ENCODE peak calls at places on chromosome 16, in seven cellular contexts. K, L, D, Q, C, B and V are unnamed samples.

GRCh38 chr16:86498155-86498651 is 12.1 kb upstream of the FOXF1 start:
- DNase-seq in K (no peak), B (no peak), Q (no peak), L (no peak), D (no peak), C (no peak), V (no peak)

GRCh38 chr16:46762583-46762982 is 14.4 kb upstream of the MYLK3 start:
- DNase-seq in B (no peak), K (no peak), C (no peak), Q (no peak), L (no peak), D (no peak), V (no peak)

GRCh38 chr16:75096730-75097129 is 19.9 kb downstream of the LDHD start:
- DNase-seq in D (no peak), B (no peak), C (no peak), L (no peak), K (no peak), Q (no peak), V (no peak)

GRCh38 chr16:31216552-31217530 is at the start of gene PYDC1:
- DNase-seq in B (no peak), Q (no peak), D (no peak), K (no peak), L (no peak), C (no peak), V (no peak)

GRCh38 chr16:3158498-3159314 is 23.9 kb downstream of the ZNF213 start:
- DNase-seq in C (peak), K (peak), Q (peak), B (peak), L (peak), D (peak), V (peak)

GRCh38 chr16:48232459-48233040 is 11.6 kb upstream of the LONP2 start:
- DNase-seq in B (no peak), C (peak), Q (no peak), L (no peak), K (no peak), D (no peak), V (no peak)

GRCh38 chr16:61313931-61314330 is 722.3 kb downstream of the CDH8 start:
- DNase-seq in C (no peak), Q (no peak), D (no peak), L (peak), B (no peak), K (no peak), V (no peak)

GRCh38 chr16:10964891-10965326 is 20.5 kb downstream of the CLEC16A start:
- DNase-seq in D (no peak), K (no peak), C (peak), B (no peak), Q (no peak), L (no peak), V (no peak)

GRCh38 chr16:17377360-17378324 is 93.1 kb downstream of the XYLT1 start:
- DNase-seq in L (no peak), D (peak), B (no peak), Q (peak), K (no peak), C (no peak), V (no peak)

GRCh38 chr16:85436207-85436606 is 176.9 kb upstream of the GSE1 start:
- DNase-seq in K (no peak), B (no peak), C (no peak), D (no peak), Q (no peak), L (no peak), V (no peak)

GRCh38 chr16:27449434-27450188 is 47.6 kb downstream of the IL21R start:
- DNase-seq in D (peak), K (peak), L (no peak), B (no peak), C (peak), Q (peak), V (no peak)

GRCh38 chr16:29028457-29029167 is 43.8 kb downstream of the LAT start:
- DNase-seq in D (peak), B (no peak), K (no peak), L (no peak), C (no peak), Q (no peak), V (no peak)

GRCh38 chr16:66326995-66327513 is 39.4 kb upstream of the CDH5 start:
- DNase-seq in L (no peak), C (no peak), D (no peak), Q (no peak), K (no peak), B (no peak), V (no peak)

GRCh38 chr16:28985611-28986041 is 774 bp downstream of the LAT start:
- DNase-seq in Q (no peak), D (no peak), K (no peak), L (no peak), C (no peak), B (no peak), V (no peak)

GRCh38 chr16:15518412-15519351 is 84.3 kb downstream of the BMERB1 start:
- DNase-seq in B (no peak), Q (no peak), K (no peak), C (no peak), L (peak), D (no peak), V (no peak)

GRCh38 chr16:21598676-21599157 is 660 bp upstream of the METTL9 start:
- DNase-seq in C (no peak), L (no peak), Q (no peak), K (peak), B (peak), D (peak), V (peak)

GRCh38 chr16:81745704-81746558 is 33.2 kb upstream of the PLCG2 start:
- DNase-seq in C (peak), D (peak), L (peak), K (peak), B (peak), Q (peak), V (peak)

GRCh38 chr16:50209548-50210265 is 56.6 kb downstream of the TENT4B start:
- DNase-seq in C (no peak), D (peak), K (no peak), B (no peak), Q (no peak), L (no peak), V (no peak)

GRCh38 chr16:13093676-13094075 is 192.3 kb downstream of the SHISA9 start:
- DNase-seq in D (no peak), K (no peak), Q (no peak), B (no peak), C (no peak), L (no peak), V (no peak)

GRCh38 chr16:88634994-88635670 is 3.2 kb upstream of the IL17C start:
- DNase-seq in K (no peak), C (no peak), L (no peak), B (no peak), D (no peak), Q (no peak), V (no peak)

GRCh38 chr16:88192601-88193000 is 190.2 kb upstream of the ZNF469 start:
- DNase-seq in L (no peak), B (no peak), D (no peak), C (no peak), Q (no peak), K (no peak), V (no peak)

GRCh38 chr16:89115216-89115949 is 21.7 kb downstream of the ACSF3 start:
- DNase-seq in K (peak), D (peak), C (peak), B (no peak), L (peak), Q (peak), V (peak)

GRCh38 chr16:8943001-8943763 is 20.5 kb downstream of the USP7 start:
- DNase-seq in D (no peak), K (no peak), Q (no peak), C (no peak), L (no peak), B (no peak), V (no peak)

GRCh38 chr16:69346683-69347082 is 4.9 kb downstream of the TMED6 start:
- DNase-seq in B (no peak), D (no peak), L (no peak), K (no peak), Q (no peak), C (no peak), V (no peak)

GRCh38 chr16:1761751-1762150 is 9.6 kb downstream of the NME3 start:
- DNase-seq in D (no peak), L (no peak), Q (no peak), B (no peak), C (no peak), K (no peak), V (no peak)

GRCh38 chr16:85819245-85819644 is 19.8 kb downstream of the COX4I1 start:
- DNase-seq in Q (peak), K (peak), L (peak), D (peak), C (peak), B (peak), V (peak)

GRCh38 chr16:9050102-9050830 is 41.2 kb upstream of the HAPSTR1 start:
- DNase-seq in D (no peak), Q (no peak), L (no peak), K (no peak), C (peak), B (peak), V (no peak)

GRCh38 chr16:86239381-86239780 is 270.9 kb upstream of the FOXF1 start:
- DNase-seq in D (no peak), K (no peak), C (no peak), L (no peak), B (peak), Q (no peak), V (no peak)

GRCh38 chr16:28905800-28906372 is 19.2 kb downstream of the RABEP2 start:
- DNase-seq in K (no peak), L (no peak), D (no peak), C (no peak), B (no peak), Q (no peak), V (no peak)

GRCh38 chr16:57916735-57917450 is 54.0 kb downstream of the CNGB1 start:
- DNase-seq in L (no peak), K (no peak), B (no peak), D (no peak), C (no peak), Q (no peak), V (no peak)

GRCh38 chr16:74667215-74667765 is 613 bp upstream of the RFWD3 start:
- DNase-seq in L (no peak), B (peak), Q (no peak), C (peak), K (peak), D (peak), V (peak)

GRCh38 chr16:24635900-24636610 is 93.4 kb upstream of the TNRC6A start:
- DNase-seq in C (no peak), L (peak), Q (no peak), D (peak), B (no peak), K (no peak), V (peak)

GRCh38 chr16:73064227-73064995 is 16.5 kb upstream of the ZFHX3 start:
- DNase-seq in K (no peak), D (peak), Q (no peak), C (no peak), L (peak), B (no peak), V (peak)

GRCh38 chr16:84947022-84947421 is 64.3 kb downstream of the ZDHHC7 start:
- DNase-seq in C (no peak), D (no peak), Q (no peak), K (no peak), L (no peak), B (no peak), V (no peak)

GRCh38 chr16:11198817-11199216 is 57.2 kb downstream of the SOCS1 start:
- DNase-seq in Q (no peak), D (peak), B (no peak), C (no peak), K (no peak), L (no peak), V (no peak)

GRCh38 chr16:80583466-80583865 is 42.7 kb downstream of the DYNLRB2 start:
- DNase-seq in B (no peak), K (peak), L (peak), C (peak), Q (no peak), D (no peak), V (no peak)

GRCh38 chr16:68179855-68180254 is 56.1 kb downstream of the ESRP2 start:
- DNase-seq in C (no peak), L (no peak), D (no peak), Q (no peak), B (no peak), K (no peak), V (no peak)

GRCh38 chr16:5928476-5929055 is 831.0 kb upstream of the EEF2KMT start:
- DNase-seq in D (no peak), L (no peak), K (no peak), Q (no peak), C (no peak), B (no peak), V (no peak)